ENCODE peak calls at places on chromosomes 5 and 9, in ten cellular contexts. E is A549, O is stomach, N is tibial nerve, T is sigmoid colon, W is transverse colon, B is ovary, F is HepG2, Y is H1, Q is suprapubic skin. V is an unnamed sample.

GRCh38 chr5:50691399-50692016 is 25.1 kb downstream of the PARP8 start:
- DNase-seq in Q (no peak), E (no peak), O (no peak), N (no peak), T (no peak), B (no peak), Y (no peak), F (no peak), W (no peak), V (no peak)

GRCh38 chr9:108463927-108464606 is 391.7 kb downstream of the ACTL7B start:
- DNase-seq in N (no peak), T (no peak), Q (no peak), W (peak; percentile 42), F (no peak), E (no peak), Y (no peak), B (no peak), O (no peak), V (no peak)

GRCh38 chr9:792331-793260 is 48.9 kb upstream of the DMRT1 start:
- DNase-seq in F (peak; percentile 76), T (no peak), W (no peak), Y (no peak), E (no peak), Q (peak; percentile 56), B (no peak), O (no peak), N (no peak), V (no peak)

GRCh38 chr9:134996591-134997530 is 79.1 kb upstream of the FCN1 start:
- DNase-seq in O (no peak), W (no peak), Y (no peak), E (no peak), N (no peak), T (peak; percentile 44), Q (peak; percentile 68), B (no peak), F (no peak), V (peak; percentile 54)

GRCh38 chr5:115414406-115415142 is 118.1 kb upstream of the CCDC112 start:
- DNase-seq in B (no peak), N (peak; percentile 15), Y (no peak), O (no peak), E (no peak), T (peak; percentile 78), Q (no peak), F (no peak), W (peak; percentile 50), V (no peak)

GRCh38 chr5:168268949-168269943 is 22.2 kb upstream of the WWC1 start:
- DNase-seq in B (peak; percentile 88), F (peak; percentile 80), W (peak; percentile 88), N (peak; percentile 80), T (peak; percentile 89), O (peak; percentile 92), Y (peak; percentile 86), Q (peak; percentile 91), E (peak; percentile 91), V (peak; percentile 90)

GRCh38 chr9:114236391-114237138 is 81.2 kb downstream of the COL27A1 start:
- DNase-seq in E (no peak), T (no peak), N (no peak), O (no peak), B (no peak), Y (no peak), F (no peak), W (no peak), Q (no peak), V (no peak)

GRCh38 chr9:88502552-88503034 is 32.4 kb upstream of the NXNL2 start:
- DNase-seq in Q (peak; percentile 65), B (no peak), W (no peak), F (no peak), O (no peak), Y (no peak), N (no peak), E (no peak), T (no peak), V (no peak)

GRCh38 chr9:18979367-18979766 is 53.6 kb downstream of the SAXO1 start:
- DNase-seq in B (no peak), O (no peak), Q (no peak), F (no peak), W (no peak), N (no peak), Y (no peak), T (no peak), E (no peak), V (no peak)

GRCh38 chr5:4700082-4700481 is 440.0 kb upstream of the ADAMTS16 start:
- DNase-seq in W (no peak), B (no peak), F (peak; percentile 4), T (no peak), O (no peak), E (peak; percentile 31), N (peak; percentile 80), Y (peak; percentile 25), Q (no peak), V (no peak)

GRCh38 chr9:69184266-69184665 is 10.2 kb downstream of the TJP2 start:
- DNase-seq in N (no peak), T (no peak), O (no peak), Q (no peak), F (no peak), B (no peak), W (no peak), E (no peak), Y (no peak), V (no peak)

GRCh38 chr9:69190866-69191672 is 17.0 kb downstream of the TJP2 start:
- DNase-seq in Q (no peak), B (no peak), T (no peak), N (no peak), F (no peak), Y (no peak), W (no peak), O (no peak), E (no peak), V (no peak)

GRCh38 chr9:69188975-69189374 is 14.9 kb downstream of the TJP2 start:
- DNase-seq in Y (no peak), O (no peak), F (no peak), Q (no peak), B (no peak), E (no peak), N (no peak), T (no peak), W (no peak), V (no peak)

GRCh38 chr9:69190086-69190865 is 16.2 kb downstream of the TJP2 start:
- DNase-seq in B (no peak), T (no peak), F (peak; percentile 90), Y (no peak), N (no peak), O (no peak), E (no peak), W (no peak), Q (no peak), V (no peak)

DNA sequence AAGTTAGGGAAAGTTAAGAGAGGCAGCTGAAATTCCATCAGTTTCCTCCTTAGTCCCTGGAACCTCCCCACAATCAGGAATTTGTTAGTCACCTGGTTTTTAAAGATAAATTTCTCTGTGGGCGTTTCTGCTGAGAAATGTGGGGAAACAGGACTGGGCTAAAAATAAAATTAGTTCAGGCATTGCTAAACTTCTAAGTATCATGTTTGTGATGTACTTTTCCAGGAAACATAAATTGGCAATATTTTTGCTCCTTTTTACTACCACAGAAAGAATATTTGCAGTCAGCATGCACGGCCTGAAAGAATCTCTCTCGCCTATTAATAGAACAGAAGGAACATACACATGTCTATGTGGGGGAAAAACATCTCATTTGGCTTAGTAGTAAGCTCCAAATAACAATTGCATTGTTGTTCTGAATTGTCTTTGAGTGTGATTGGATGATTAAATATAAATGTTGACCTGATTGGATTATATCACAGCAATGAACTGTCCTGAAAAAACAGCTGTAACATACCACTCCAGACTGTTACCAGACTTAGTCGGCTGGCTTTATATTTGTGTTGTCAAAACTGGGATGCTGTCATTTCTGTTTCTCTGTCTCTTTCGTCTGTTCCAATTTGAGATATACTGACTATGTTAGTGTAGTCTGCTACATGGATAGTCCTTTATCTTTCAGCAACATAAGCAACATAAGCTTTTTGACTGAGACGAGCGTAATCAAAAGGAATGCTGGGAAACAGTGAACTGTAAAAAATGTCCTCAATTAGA is 12.9 kb downstream of the TJP2 start:
- DNase-seq in T (no peak), W (no peak), O (no peak), B (no peak), E (no peak), N (no peak), Q (no peak), F (no peak), Y (no peak), V (no peak)
- TF ChIP-seq POLR2A in T (no peak), W (no peak), O (no peak), B (no peak), E (no peak), N (no peak), Q (no peak), F (no peak), Y (no peak), V (no peak)

DNA sequence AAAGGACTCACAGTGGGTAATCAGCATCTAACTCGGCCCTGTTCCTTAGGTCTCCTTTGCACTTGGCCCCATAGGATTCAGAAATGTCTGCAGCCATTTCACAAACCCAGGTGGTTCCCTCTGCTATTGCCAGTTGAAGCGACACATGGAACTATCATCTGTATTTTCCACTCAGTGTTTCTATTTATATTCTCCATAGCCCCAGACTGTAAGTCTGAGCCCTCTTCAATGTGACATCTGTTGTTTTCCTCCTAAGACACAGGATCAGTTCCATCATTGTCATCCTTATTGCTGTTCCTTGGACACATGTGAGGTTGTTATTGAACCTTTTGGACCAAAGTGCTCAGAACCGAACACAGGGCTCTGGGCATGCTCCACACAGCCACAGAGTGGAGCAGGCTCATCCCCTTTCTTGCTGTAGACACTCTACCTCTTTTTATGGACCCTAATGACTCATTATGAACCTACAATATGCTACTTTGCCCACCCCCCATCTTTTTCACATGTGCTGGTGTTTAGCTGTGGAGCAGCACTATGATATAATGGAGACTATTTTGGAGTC is 36.4 kb downstream of the GARNL3 start:
- DNase-seq in F (no peak), Q (no peak), O (no peak), B (no peak), E (no peak), T (no peak), W (no peak), N (no peak), Y (no peak), V (no peak)
- H3K4me1 ChIP-seq in F (peaks cover 11% of the 10 kb centered on the region), Q (no peaks in the 10 kb centered on the region), O (no peaks in the 10 kb centered on the region), B (no peaks in the 10 kb centered on the region), E (peaks cover 6% of the 10 kb centered on the region), T (no peaks in the 10 kb centered on the region), W (no peaks in the 10 kb centered on the region), N (no peaks in the 10 kb centered on the region), Y (no peaks in the 10 kb centered on the region), V (no peaks in the 10 kb centered on the region)

DNA sequence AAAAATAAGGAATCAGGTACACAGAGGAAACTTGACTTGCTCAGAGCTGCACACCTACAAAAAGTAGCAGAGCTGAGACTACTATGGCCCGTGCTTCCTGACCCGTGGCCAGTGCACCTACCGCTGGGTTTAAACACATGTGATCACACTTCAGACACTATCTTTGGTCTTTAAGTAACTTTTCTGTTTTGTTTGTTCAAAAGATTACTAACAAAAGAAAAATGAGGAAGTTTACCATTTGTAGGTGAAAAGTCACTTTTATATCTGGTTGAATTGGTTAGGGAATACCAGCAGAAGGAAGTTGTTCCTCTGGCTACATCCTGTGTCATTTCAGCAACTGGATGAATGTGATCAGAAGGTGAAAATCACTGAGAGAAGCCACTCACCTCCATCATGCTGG is 6.5 kb upstream of the SYK start:
- DNase-seq in E (no peak), W (no peak), O (no peak), Y (no peak), F (no peak), N (no peak), Q (no peak), T (no peak), B (no peak), V (no peak)
- TF ChIP-seq EP300 in E (no peak), W (no peak), O (no peak), Y (no peak), F (no peak), N (no peak), Q (no peak), T (no peak), B (no peak), V (no peak)

GRCh38 chr9:130693426-130694191 is at the start of gene EXOSC2:
- DNase-seq in O (peak; percentile 98), B (peak; percentile 97), E (peak; percentile 99), Y (peak; percentile 90), T (peak; percentile 99), F (peak; percentile 95), Q (peak; percentile 99), W (peak; percentile 99), N (peak; percentile 97), V (peak; percentile 97)
- TF ChIP-seq POLR2A in O (no peak), B (peak; percentile 79), E (peak; percentile 95), Y (peak; percentile 92), T (peak; percentile 71), F (peak; percentile 93), Q (peak; percentile 67), W (peak; percentile 74), N (peak; percentile 65), V (no peak)